ENCODE peak calls at places on chromosomes 16 and 17, in five cellular contexts. D, R, K, B and N are unnamed samples.

GRCh38 chr16:52597772-52598483 is 51.0 kb upstream of the TOX3 start:
- DNase-seq in D (peak; percentile 51), R (no peak), K (no peak), B (no peak), N (no peak)

GRCh38 chr17:1362065-1362848 is 37.8 kb downstream of the YWHAE start:
- DNase-seq in D (no peak), R (no peak), K (no peak), B (no peak), N (no peak)

GRCh38 chr17:75626496-75627038 is 6.7 kb upstream of the SMIM5 start:
- DNase-seq in D (no peak), R (no peak), K (no peak), B (no peak), N (no peak)

GRCh38 chr17:64984776-64985521 is 65.7 kb upstream of the LRRC37A3 start:
- DNase-seq in D (peak; percentile 56), R (no peak), K (peak; percentile 29), B (no peak), N (peak; percentile 38)

GRCh38 chr17:79591014-79591590 is 19.7 kb downstream of the RBFOX3 start:
- DNase-seq in D (no peak), R (no peak), K (no peak), B (no peak), N (no peak)

GRCh38 chr17:13355054-13355453 is 246.7 kb downstream of the HS3ST3A1 start:
- DNase-seq in D (no peak), R (no peak), K (no peak), B (no peak), N (no peak)

GRCh38 chr17:27462149-27462548 is 5.9 kb downstream of the KSR1 start:
- DNase-seq in D (no peak), R (no peak), K (no peak), B (no peak), N (no peak)

GRCh38 chr16:23491490-23492391 is 18.6 kb downstream of the GGA2 start:
- DNase-seq in D (peak; percentile 71), R (no peak), K (no peak), B (no peak), N (no peak)

GRCh38 chr16:75219838-75220237 is 1.1 kb downstream of the CTRB1 start:
- DNase-seq in D (no peak), R (no peak), K (no peak), B (no peak), N (no peak)

GRCh38 chr16:84458606-84459516 is 45.6 kb downstream of the MEAK7 start:
- DNase-seq in D (no peak), R (no peak), K (no peak), B (no peak), N (no peak)

GRCh38 chr17:8555062-8555461 is 75.5 kb downstream of the MYH10 start:
- DNase-seq in D (peak; percentile 86), R (no peak), K (no peak), B (no peak), N (no peak)

GRCh38 chr16:26666486-26666885 is 400.2 kb upstream of the C16orf82 start:
- DNase-seq in D (no peak), R (no peak), K (no peak), B (no peak), N (no peak)

GRCh38 chr16:2739555-2740435 is 12.6 kb upstream of the SRRM2 start:
- DNase-seq in D (no peak), R (no peak), K (no peak), B (no peak), N (no peak)

GRCh38 chr17:29617481-29618271 is 5.0 kb downstream of the CORO6 start:
- DNase-seq in D (peak; percentile 65), R (peak; percentile 85), K (peak; percentile 75), B (peak; percentile 77), N (peak; percentile 73)

GRCh38 chr17:48025904-48026502 is 11.6 kb downstream of the COPZ2 start:
- DNase-seq in D (peak; percentile 52), R (no peak), K (no peak), B (no peak), N (no peak)

GRCh38 chr17:28193241-28193640 is 125.8 kb upstream of the TMEM97 start:
- DNase-seq in D (no peak), R (no peak), K (peak; percentile 1), B (no peak), N (peak; percentile 61)